ENCODE peak calls at places on chromosomes 4 and X, in ten cellular contexts. L is left lung, V is epithelial cell of esophagus, F is heart right ventricle, J is activated B cell treated with CpG ODN at 0.5 μM for 24 hours, A is endothelial cell, N is testis, G is foreskin keratinocyte, I is PC-3, O is mucosa of descending colon. K is an unnamed sample.

GRCh38 chr4:87007345-87008181 is 72.8 kb downstream of the AFF1 start:
- DNase-seq in L (peak), V (peak), F (peak), J (no peak), A (peak), N (peak), G (no peak), I (peak), O (peak), K (peak)

GRCh38 chr4:112702892-112703291 is 65.9 kb downstream of the LARP7 start:
- DNase-seq in L (no peak), V (no peak), F (no peak), J (no peak), A (no peak), N (no peak), G (no peak), I (no peak), O (no peak), K (no peak)

GRCh38 chr4:182307746-182308145 is 64.5 kb downstream of the TENM3 start:
- DNase-seq in L (no peak), V (peak), F (no peak), J (no peak), A (no peak), N (peak), G (peak), I (peak), O (no peak), K (no peak)

GRCh38 chr4:92529510-92529909 is 225.7 kb downstream of the GRID2 start:
- DNase-seq in L (no peak), V (no peak), F (no peak), J (no peak), A (no peak), N (no peak), G (no peak), I (no peak), O (no peak), K (no peak)

GRCh38 chr4:41212221-41213203 is 1.8 kb downstream of the APBB2 start:
- DNase-seq in L (no peak), V (peak), F (no peak), J (no peak), A (peak), N (peak), G (peak), I (peak), O (peak), K (no peak)

GRCh38 chr4:152666946-152667345 is 12.9 kb downstream of the TMEM154 start:
- DNase-seq in L (no peak), V (no peak), F (no peak), J (no peak), A (no peak), N (no peak), G (no peak), I (no peak), O (no peak), K (no peak)

GRCh38 chrX:86946569-86946968 is 571.0 kb upstream of the KLHL4 start:
- DNase-seq in L (no peak), V (peak), F (no peak), J (no peak), A (peak), N (no peak), G (peak), I (peak), O (peak), K (peak)

GRCh38 chrX:139126493-139126892 is 404.0 kb upstream of the F9 start:
- DNase-seq in L (no peak), V (peak), F (no peak), J (no peak), A (peak), N (peak), G (no peak), I (peak), O (peak), K (peak)

GRCh38 chrX:17613979-17614572 is 123.2 kb upstream of the SCML1 start:
- DNase-seq in L (no peak), V (peak), F (no peak), J (no peak), A (no peak), N (no peak), G (peak), I (peak), O (no peak), K (no peak)

GRCh38 chr4:16155503-16156169 is 70.6 kb downstream of the TAPT1 start:
- DNase-seq in L (no peak), V (no peak), F (peak), J (no peak), A (no peak), N (no peak), G (no peak), I (no peak), O (no peak), K (no peak)

GRCh38 chr4:142452132-142452855 is 393.8 kb downstream of the INPP4B start:
- DNase-seq in L (no peak), V (no peak), F (no peak), J (no peak), A (no peak), N (no peak), G (peak), I (peak), O (no peak), K (no peak)

GRCh38 chrX:122878269-122878668 is 305.8 kb upstream of the GRIA3 start:
- DNase-seq in L (no peak), V (no peak), F (no peak), J (no peak), A (no peak), N (no peak), G (no peak), I (no peak), O (no peak), K (no peak)

GRCh38 chrX:18616688-18617087 is 55.2 kb downstream of the RS1 start:
- DNase-seq in L (no peak), V (peak), F (no peak), J (no peak), A (no peak), N (no peak), G (no peak), I (no peak), O (peak), K (no peak)

GRCh38 chrX:23666282-23666681 is 1.0 kb upstream of the PRDX4 start:
- DNase-seq in L (peak), V (no peak), F (peak), J (no peak), A (no peak), N (no peak), G (no peak), I (no peak), O (peak), K (no peak)

GRCh38 chrX:24870143-24870542 is 145.6 kb downstream of the ARX start:
- DNase-seq in L (no peak), V (peak), F (no peak), J (no peak), A (no peak), N (no peak), G (peak), I (peak), O (no peak), K (no peak)

GRCh38 chrX:109966246-109966645 is 36.7 kb upstream of the TMEM164 start:
- DNase-seq in L (no peak), V (peak), F (no peak), J (no peak), A (no peak), N (no peak), G (no peak), I (peak), O (no peak), K (no peak)

GRCh38 chr4:1130318-1131186 is 17.2 kb upstream of the RNF212 start:
- DNase-seq in L (peak), V (peak), F (peak), J (peak), A (peak), N (peak), G (peak), I (peak), O (peak), K (peak)

GRCh38 chr4:149322203-149322602 is 493.4 kb downstream of the IQCM start:
- DNase-seq in L (no peak), V (no peak), F (no peak), J (no peak), A (no peak), N (no peak), G (no peak), I (no peak), O (no peak), K (no peak)

GRCh38 chr4:110198472-110199419 is at the start of gene ELOVL6:
- DNase-seq in L (peak), V (peak), F (peak), J (peak), A (peak), N (peak), G (peak), I (peak), O (peak), K (peak)

GRCh38 chr4:86970447-86971354 is 35.9 kb downstream of the AFF1 start:
- DNase-seq in L (no peak), V (peak), F (peak), J (no peak), A (no peak), N (no peak), G (no peak), I (peak), O (no peak), K (no peak)

GRCh38 chr4:156686120-156686519 is 285.5 kb downstream of the PDGFC start:
- DNase-seq in L (no peak), V (peak), F (no peak), J (no peak), A (no peak), N (no peak), G (peak), I (no peak), O (no peak), K (peak)

GRCh38 chr4:10163296-10163695 is 46.7 kb upstream of the WDR1 start:
- DNase-seq in L (no peak), V (no peak), F (peak), J (no peak), A (no peak), N (no peak), G (no peak), I (no peak), O (no peak), K (no peak)

GRCh38 chr4:20684852-20685763 is 15.2 kb upstream of the PACRGL start:
- DNase-seq in L (no peak), V (peak), F (no peak), J (no peak), A (no peak), N (no peak), G (no peak), I (peak), O (no peak), K (no peak)

GRCh38 chr4:176044589-176044951 is 21.1 kb upstream of the WDR17 start:
- DNase-seq in L (no peak), V (no peak), F (no peak), J (no peak), A (no peak), N (peak), G (no peak), I (no peak), O (no peak), K (no peak)

GRCh38 chr4:1658146-1658545 is 26.0 kb downstream of the FAM53A start:
- DNase-seq in L (no peak), V (no peak), F (no peak), J (no peak), A (no peak), N (no peak), G (no peak), I (no peak), O (no peak), K (no peak)

GRCh38 chr4:141132689-141133145 is 552 bp downstream of the RNF150 start:
- DNase-seq in L (peak), V (no peak), F (peak), J (peak), A (peak), N (peak), G (no peak), I (no peak), O (peak), K (peak)

GRCh38 chrX:47662144-47662657 is 3.2 kb upstream of the UXT start:
- DNase-seq in L (no peak), V (peak), F (no peak), J (no peak), A (no peak), N (no peak), G (peak), I (peak), O (no peak), K (no peak)

GRCh38 chr4:77104405-77105292 is 28.9 kb upstream of the CCNI start:
- DNase-seq in L (peak), V (peak), F (peak), J (no peak), A (no peak), N (peak), G (peak), I (peak), O (peak), K (no peak)

GRCh38 chr4:16117164-16117563 is 33.3 kb upstream of the PROM1 start:
- DNase-seq in L (no peak), V (no peak), F (no peak), J (no peak), A (no peak), N (no peak), G (no peak), I (no peak), O (no peak), K (no peak)

GRCh38 chrX:154715825-154716224 is 35.1 kb downstream of the GAB3 start:
- DNase-seq in L (no peak), V (no peak), F (no peak), J (no peak), A (no peak), N (no peak), G (no peak), I (peak), O (no peak), K (no peak)
- TF ChIP-seq CTCF in L (no peak), V (no peak), F (no peak), J (no peak), A (no peak), N (no peak), G (peak), I (peak), O (no peak), K (no peak)

GRCh38 chrX:135521405-135522131 is 1.1 kb downstream of the INTS6L start:
- DNase-seq in L (peak), V (peak), F (peak), J (peak), A (peak), N (peak), G (peak), I (peak), O (peak), K (peak)
- TF ChIP-seq CTCF in L (no peak), V (no peak), F (no peak), J (no peak), A (no peak), N (no peak), G (peak), I (no peak), O (no peak), K (no peak)

GRCh38 chr4:24470681-24471622 is 113.4 kb downstream of the DHX15 start:
- DNase-seq in L (peak), V (peak), F (peak), J (peak), A (peak), N (peak), G (peak), I (peak), O (peak), K (peak)
- TF ChIP-seq CTCF in L (no peak), V (no peak), F (no peak), J (no peak), A (no peak), N (no peak), G (peak), I (no peak), O (no peak), K (no peak)

DNA sequence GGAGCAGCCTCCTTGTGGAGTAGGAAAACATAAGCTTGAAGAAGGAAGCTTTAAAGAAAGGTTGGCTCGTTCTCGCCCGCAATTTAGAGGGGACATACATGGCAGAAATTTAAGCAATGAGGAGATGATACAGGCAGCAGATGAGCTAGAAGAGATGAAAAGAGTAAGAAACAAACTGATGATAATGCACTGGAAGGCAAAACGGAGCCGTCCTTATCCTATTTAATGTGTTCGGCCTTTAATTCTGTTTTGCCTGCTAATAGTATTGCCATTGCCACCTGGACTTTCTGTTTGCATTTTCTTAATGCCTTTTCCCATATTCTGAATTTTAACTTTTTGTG is 1.4 kb downstream of the TCEAL1 start:
- DNase-seq in L (no peak), V (no peak), F (no peak), J (no peak), A (no peak), N (no peak), G (no peak), I (no peak), O (no peak), K (no peak)
- TF ChIP-seq CTCF in L (peak), V (no peak), F (no peak), J (no peak), A (no peak), N (no peak), G (no peak), I (no peak), O (no peak), K (no peak)

DNA sequence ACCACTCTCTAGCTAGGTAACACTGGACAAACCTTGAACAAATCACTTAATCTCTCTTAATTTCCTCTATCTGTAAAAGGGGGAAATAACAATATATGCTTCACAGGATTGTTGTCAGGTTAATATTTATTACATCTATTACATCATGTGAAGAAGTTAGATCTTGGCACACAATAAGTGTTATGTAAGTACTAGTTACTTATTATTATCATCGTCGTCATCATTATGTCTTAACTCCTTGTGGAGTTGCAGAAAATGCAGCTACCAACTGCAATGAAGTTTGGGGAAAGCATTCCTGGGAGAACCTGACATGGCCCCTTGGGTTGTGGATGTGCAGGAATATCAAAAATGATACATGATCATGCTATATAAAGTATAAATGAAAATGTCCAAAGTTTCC is 4.8 kb upstream of the JCHAIN start:
- DNase-seq in L (no peak), V (no peak), F (no peak), J (no peak), A (no peak), N (no peak), G (no peak), I (no peak), O (no peak), K (no peak)
- TF ChIP-seq CTCF in L (no peak), V (no peak), F (no peak), J (no peak), A (no peak), N (no peak), G (no peak), I (no peak), O (no peak), K (no peak)

GRCh38 chr4:7393491-7394183 is 41.1 kb downstream of the PSAPL1 start:
- DNase-seq in L (peak), V (no peak), F (no peak), J (no peak), A (peak), N (no peak), G (no peak), I (no peak), O (no peak), K (no peak)

GRCh38 chr4:7391637-7392437 is 42.9 kb downstream of the PSAPL1 start:
- DNase-seq in L (no peak), V (no peak), F (no peak), J (no peak), A (peak), N (no peak), G (no peak), I (no peak), O (no peak), K (no peak)

GRCh38 chr4:7390906-7391636 is 43.7 kb downstream of the PSAPL1 start:
- DNase-seq in L (no peak), V (no peak), F (no peak), J (no peak), A (peak), N (no peak), G (no peak), I (no peak), O (no peak), K (no peak)

GRCh38 chr4:7394184-7394575 is 40.5 kb downstream of the PSAPL1 start:
- DNase-seq in L (no peak), V (no peak), F (no peak), J (no peak), A (peak), N (no peak), G (no peak), I (no peak), O (no peak), K (no peak)

GRCh38 chr4:7392438-7393374 is 42.0 kb downstream of the PSAPL1 start:
- DNase-seq in L (peak), V (no peak), F (no peak), J (no peak), A (peak), N (peak), G (no peak), I (peak), O (peak), K (peak)
- TF ChIP-seq CTCF in L (no peak), V (no peak), F (no peak), J (no peak), A (no peak), N (no peak), G (no peak), I (peak), O (no peak), K (no peak)

DNA sequence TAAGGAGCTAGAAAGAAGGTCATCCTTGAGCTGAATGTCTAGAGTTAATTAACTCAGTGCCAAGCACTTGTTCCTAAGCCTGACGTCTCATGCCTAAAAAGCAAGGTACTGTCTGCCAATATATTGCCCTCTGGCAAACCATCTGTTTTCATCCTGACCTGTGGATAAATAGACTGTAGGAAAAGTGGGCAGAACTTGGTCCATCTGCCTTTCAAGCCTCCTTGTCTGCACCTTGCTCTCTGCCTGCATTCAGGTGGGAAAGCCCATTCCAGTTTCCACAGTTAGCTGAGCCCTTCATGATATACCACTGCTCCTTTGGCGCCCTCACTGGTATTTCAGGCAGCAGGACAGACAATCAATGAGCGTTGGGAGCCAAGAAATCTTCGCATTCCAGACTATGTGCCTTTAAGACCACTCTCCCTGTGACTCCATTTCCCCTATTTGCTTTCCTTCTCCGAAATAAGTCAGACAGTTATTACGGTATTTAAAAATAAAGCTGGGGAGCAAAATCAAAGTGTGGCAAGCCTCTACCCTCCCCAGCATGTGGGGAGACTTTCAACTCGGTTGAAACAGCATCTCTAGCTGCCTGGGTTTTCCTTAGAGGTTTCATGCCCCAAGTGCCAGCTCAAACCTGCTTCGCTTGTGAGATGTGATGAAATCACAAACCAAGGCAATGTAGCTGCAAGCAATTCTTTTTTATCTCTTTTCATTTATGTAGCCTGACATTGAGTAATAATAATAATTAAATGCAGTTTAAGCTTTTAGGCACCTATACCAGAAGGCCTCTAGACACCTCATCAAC is 2.5 kb upstream of the CCDC149 start:
- DNase-seq in L (no peak), V (peak), F (no peak), J (no peak), A (no peak), N (peak), G (no peak), I (peak), O (peak), K (no peak)
- TF ChIP-seq CTCF in L (no peak), V (peak), F (no peak), J (no peak), A (no peak), N (no peak), G (peak), I (peak), O (no peak), K (no peak)

DNA sequence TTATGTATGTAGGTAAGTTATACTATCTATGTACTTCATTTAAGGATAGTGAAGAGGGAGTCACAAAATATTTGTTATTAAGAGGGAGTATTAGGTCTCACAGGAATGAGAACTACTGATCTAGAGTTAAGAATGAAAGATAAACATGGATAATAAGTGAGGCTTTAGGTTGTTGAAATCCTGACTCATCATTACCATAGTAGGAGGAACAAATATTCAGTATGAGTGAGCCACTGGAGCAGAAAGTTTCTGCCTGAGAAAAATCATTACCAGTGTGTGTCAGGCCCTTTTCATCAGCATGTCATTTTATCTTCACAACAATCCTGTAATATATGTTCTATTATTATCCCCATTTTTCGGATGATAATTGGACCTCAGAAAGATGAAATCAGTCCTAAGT is 27.2 kb upstream of the IGSF1 start:
- DNase-seq in L (no peak), V (no peak), F (no peak), J (no peak), A (no peak), N (no peak), G (no peak), I (no peak), O (no peak), K (no peak)
- TF ChIP-seq CTCF in L (no peak), V (no peak), F (no peak), J (no peak), A (no peak), N (no peak), G (no peak), I (no peak), O (no peak), K (no peak)